ENCODE peak calls at places on chromosomes 12 and 14, in four cellular contexts. T is IMR-90, F is K562, P is SK-N-SH. O is an unnamed sample.

GRCh38 chr12:109962388-109962787 is 33.8 kb downstream of the GIT2 start:
- DNase-seq in T (no peak), F (no peak), P (no peak), O (no peak)

GRCh38 chr12:5758347-5758746 is 186.7 kb downstream of the ANO2 start:
- DNase-seq in T (no peak), F (no peak), P (no peak), O (no peak)

GRCh38 chr14:100762089-100762515 is 35.4 kb downstream of the DLK1 start:
- DNase-seq in T (peak; percentile 44), F (no peak), P (no peak), O (no peak)

GRCh38 chr14:89013698-89014569 is 189.5 kb downstream of the TTC8 start:
- DNase-seq in T (no peak), F (no peak), P (no peak), O (no peak)

GRCh38 chr14:33999771-34000291 is 49.0 kb upstream of the EGLN3 start:
- DNase-seq in T (no peak), F (no peak), P (no peak), O (no peak)

GRCh38 chr12:51937941-51938340 is 13.6 kb upstream of the ACVR1B start:
- DNase-seq in T (no peak), F (no peak), P (peak; percentile 75), O (no peak)

GRCh38 chr12:87020071-87020470 is 763.9 kb upstream of the MGAT4C start:
- DNase-seq in T (no peak), F (no peak), P (no peak), O (no peak)

GRCh38 chr12:43578782-43579181 is 26.8 kb upstream of the ADAMTS20 start:
- DNase-seq in T (peak; percentile 23), F (no peak), P (no peak), O (no peak)

GRCh38 chr14:22482085-22482694 is 106.8 kb downstream of the DAD1 start:
- DNase-seq in T (no peak), F (no peak), P (no peak), O (no peak)

GRCh38 chr14:101980700-101981099 is 16.3 kb downstream of the DYNC1H1 start:
- DNase-seq in T (peak; percentile 99), F (no peak), P (no peak), O (no peak)

GRCh38 chr12:56927281-56927680 is 6.9 kb downstream of the SDR9C7 start:
- DNase-seq in T (no peak), F (no peak), P (no peak), O (no peak)

GRCh38 chr12:106282457-106283097 is 20.0 kb upstream of the TCP11L2 start:
- DNase-seq in T (peak; percentile 55), F (peak; percentile 71), P (peak; percentile 58), O (peak; percentile 57)

GRCh38 chr12:132329036-132329738 is at the start of gene GALNT9:
- DNase-seq in T (no peak), F (no peak), P (no peak), O (no peak)

GRCh38 chr12:6827437-6827894 is 741 bp upstream of the P3H3 start:
- DNase-seq in T (peak; percentile 79), F (peak; percentile 79), P (peak; percentile 92), O (peak; percentile 91)

GRCh38 chr12:12704593-12705230 is 8.7 kb upstream of the GPR19 start:
- DNase-seq in T (peak; percentile 95), F (peak; percentile 76), P (peak; percentile 78), O (no peak)

GRCh38 chr12:75954076-75954475 is 77.5 kb downstream of the PHLDA1 start:
- DNase-seq in T (peak; percentile 97), F (peak; percentile 47), P (no peak), O (no peak)

GRCh38 chr14:67646136-67646535 is 26.4 kb downstream of the ARG2 start:
- DNase-seq in T (no peak), F (no peak), P (no peak), O (no peak)

GRCh38 chr12:51970904-51971646 is 19.6 kb downstream of the ACVR1B start:
- DNase-seq in T (peak; percentile 80), F (peak; percentile 62), P (peak; percentile 57), O (no peak)

GRCh38 chr12:67919406-67919805 is 69.8 kb upstream of the IFNG-AS1 start:
- DNase-seq in T (no peak), F (no peak), P (no peak), O (no peak)

GRCh38 chr12:16531623-16532022 is 74.3 kb downstream of the LMO3 start:
- DNase-seq in T (no peak), F (no peak), P (peak; percentile 4), O (no peak)

GRCh38 chr14:69039287-69039628 is 60.2 kb upstream of the ACTN1 start:
- DNase-seq in T (peak; percentile 76), F (no peak), P (no peak), O (no peak)

GRCh38 chr12:213527-213932 is 427 bp downstream of the SLC6A12 start:
- DNase-seq in T (no peak), F (no peak), P (no peak), O (no peak)

GRCh38 chr12:13811061-13811460 is 170.3 kb downstream of the GRIN2B start:
- DNase-seq in T (no peak), F (no peak), P (no peak), O (no peak)

GRCh38 chr12:58079806-58080205 is 138.4 kb downstream of the ATP23 start:
- DNase-seq in T (no peak), F (no peak), P (no peak), O (no peak)

GRCh38 chr12:47698055-47698454 is 7.8 kb downstream of the RPAP3 start:
- DNase-seq in T (no peak), F (no peak), P (no peak), O (no peak)

GRCh38 chr12:90543393-90543792 is 411.6 kb downstream of the CCER1 start:
- DNase-seq in T (peak; percentile 44), F (no peak), P (no peak), O (no peak)

GRCh38 chr14:58133739-58134138 is 18.3 kb downstream of the ARMH4 start:
- DNase-seq in T (peak; percentile 85), F (no peak), P (no peak), O (no peak)

GRCh38 chr12:55930771-55931316 is at the start of gene DGKA:
- DNase-seq in T (peak; percentile 85), F (peak; percentile 67), P (peak; percentile 74), O (no peak)

GRCh38 chr12:13101854-13102375 is 1.6 kb downstream of the GSG1 start:
- DNase-seq in T (peak; percentile 46), F (no peak), P (no peak), O (no peak)

GRCh38 chr12:21350975-21351374 is 16.3 kb upstream of the SLCO1A2 start:
- DNase-seq in T (no peak), F (peak; percentile 56), P (no peak), O (no peak)

GRCh38 chr12:54591001-54591591 is 2.6 kb upstream of the PPP1R1A start:
- DNase-seq in T (peak; percentile 10), F (no peak), P (no peak), O (no peak)

GRCh38 chr12:113980537-113981337 is 14.6 kb upstream of the RBM19 start:
- DNase-seq in T (peak; percentile 74), F (peak; percentile 62), P (peak; percentile 57), O (peak; percentile 66)

DNA sequence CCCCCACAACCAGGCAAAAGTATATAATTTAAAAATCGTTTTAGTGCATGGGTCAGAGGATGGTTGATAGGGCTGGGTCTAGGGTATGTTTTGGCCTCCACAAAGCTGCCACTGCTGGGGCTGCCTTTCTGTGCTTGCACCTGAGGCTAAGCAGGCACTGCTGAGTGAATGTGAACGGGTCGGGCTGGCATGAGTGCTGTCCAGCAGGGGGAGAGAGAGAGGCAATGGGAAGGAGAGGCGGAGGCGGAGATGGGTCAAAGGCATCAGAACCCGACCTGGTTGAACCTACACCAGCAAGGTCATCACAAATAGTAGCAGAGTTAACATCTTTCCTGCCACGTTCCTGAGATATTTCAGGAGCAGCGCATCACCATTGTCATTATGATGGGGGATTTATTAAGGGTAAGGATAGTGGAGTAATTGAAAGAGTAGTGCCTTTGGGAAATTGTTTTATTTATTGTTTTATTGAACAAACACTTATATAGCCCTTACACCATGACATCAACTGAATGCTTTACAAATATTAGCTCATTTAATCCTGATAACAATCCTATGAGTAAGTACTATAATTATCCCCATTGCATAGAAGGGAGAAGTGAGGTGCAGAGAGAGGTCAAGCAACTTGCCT is 5.8 kb upstream of the NRXN3 start:
- DNase-seq in T (no peak), F (peak; percentile 41), P (peak; percentile 61), O (peak; percentile 82)
- TF ChIP-seq USF2 in T (no peak), F (no peak), P (no peak), O (no peak)

DNA sequence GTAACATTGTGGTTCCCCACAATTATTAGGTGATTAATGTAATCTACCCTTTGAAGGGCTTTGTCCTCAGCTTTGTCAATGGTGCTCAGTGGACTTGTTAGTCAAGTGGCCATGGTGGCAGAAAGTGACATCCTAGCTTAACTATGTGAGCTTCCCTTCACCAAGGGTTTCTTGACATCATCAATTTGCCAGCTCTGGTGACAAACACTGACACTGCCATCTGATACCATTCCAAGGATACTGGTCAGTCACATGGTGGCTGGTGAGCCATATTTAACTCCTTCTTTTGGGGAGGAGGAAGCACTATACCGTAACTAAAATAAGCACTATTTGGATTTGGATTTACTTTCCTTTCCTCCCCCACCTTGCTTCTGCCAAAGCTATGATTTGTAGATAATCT is 115.7 kb downstream of the IGF1 start:
- DNase-seq in T (no peak), F (no peak), P (no peak), O (no peak)
- TF ChIP-seq USF2 in T (no peak), F (no peak), P (no peak), O (no peak)

DNA sequence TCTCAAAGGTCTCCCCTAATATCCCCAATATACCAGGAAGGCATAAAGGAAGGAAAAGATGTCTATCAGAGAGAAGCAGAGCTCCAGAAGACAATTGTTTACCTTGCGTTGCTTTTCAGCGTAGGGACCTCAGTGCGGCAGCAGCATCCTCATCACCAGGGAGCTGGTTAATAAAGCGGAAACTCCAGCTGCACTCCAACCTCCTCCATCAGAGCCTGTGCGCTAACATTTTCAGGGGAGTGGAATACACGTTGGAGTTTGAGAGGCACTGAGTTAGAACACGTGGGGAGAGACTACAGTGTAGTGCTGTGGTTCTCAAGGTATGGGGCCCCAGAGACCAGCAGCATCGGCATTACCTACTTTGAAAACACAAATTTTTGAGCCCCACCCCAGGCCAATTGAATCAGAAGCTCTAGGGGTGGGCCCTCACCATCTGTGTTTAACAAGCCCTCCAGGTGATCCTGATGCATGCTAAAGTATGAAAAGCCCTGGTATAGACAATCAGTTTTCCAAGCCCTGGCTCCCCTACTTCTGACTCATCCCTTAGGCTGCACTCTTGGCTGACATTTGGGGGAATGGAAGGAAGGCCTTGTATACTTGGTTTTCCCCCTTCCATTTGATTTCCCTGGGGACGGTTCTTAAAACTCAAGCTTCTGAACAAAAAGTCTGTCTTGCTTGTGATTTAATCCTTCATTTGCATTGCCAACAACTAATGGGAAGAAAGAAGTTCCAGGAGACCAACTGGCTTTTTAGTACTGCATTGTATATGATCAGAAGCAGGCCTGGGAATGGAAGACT is 419.0 kb upstream of the CCDC196 start:
- DNase-seq in T (no peak), F (no peak), P (no peak), O (no peak)
- TF ChIP-seq USF2 in T (no peak), F (no peak), P (no peak), O (no peak)

DNA sequence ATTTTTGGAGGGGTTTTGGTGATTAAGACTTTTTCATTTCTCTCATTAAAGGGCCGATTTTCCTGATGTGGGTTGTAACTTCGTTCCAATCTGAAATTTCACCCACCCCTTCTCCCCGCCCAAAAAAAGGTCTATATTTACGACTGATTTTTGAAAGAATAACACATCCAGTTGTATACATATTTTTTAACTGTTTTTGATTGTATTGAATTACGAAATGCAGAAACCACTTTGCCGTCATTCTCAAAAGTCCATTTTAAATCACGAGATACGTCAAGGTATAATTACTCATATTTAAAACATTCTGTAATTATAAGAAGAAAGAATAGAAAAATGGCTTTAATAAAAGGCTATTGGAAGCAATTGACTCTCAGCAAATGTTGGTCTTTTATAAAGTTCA is 520.7 kb downstream of the MED13L start:
- DNase-seq in T (no peak), F (no peak), P (no peak), O (no peak)
- TF ChIP-seq USF2 in T (no peak), F (no peak), P (no peak), O (no peak)

GRCh38 chr12:130336723-130337475 is 788 bp upstream of the PIWIL1 start:
- DNase-seq in T (no peak), F (no peak), P (no peak), O (no peak)
- TF ChIP-seq USF2 in T (no peak), F (no peak), P (no peak), O (no peak)